ENCODE peak calls at places on chromosomes 7 and 10, in ten cellular contexts. K is T-helper 9 cell; S is stimulated activated naive CD8-positive, alpha-beta T cell treated with anti-CD3 and anti-CD28 coated beads, Interleukin-15, amount 100 ng/mL, for 72 hours; U is tibial artery; B is hippocampal formation; C is M059J; T is AG08396; Q is NCI-H1092 treated with DMSO at 0.1 percent for 48 hours; Y is sigmoid colon; F is activated CD8-positive, alpha-beta memory T cell treated with anti-CD3 and anti-CD28 coated beads for 24 hours. G is an unnamed sample.

GRCh38 chr10:131174651-131175540 is 136.6 kb downstream of the TCERG1L start:
- DNase-seq in B (no peak), S (no peak), C (no peak), K (no peak), Y (peak), T (no peak), F (peak), U (peak), Q (no peak), G (no peak)

GRCh38 chr7:149196705-149197171 is 1.4 kb downstream of the ZNF282 start:
- DNase-seq in C (peak), K (no peak), Y (peak), S (no peak), B (no peak), U (no peak), Q (no peak), F (no peak), T (peak), G (peak)

GRCh38 chr10:132277311-132277741 is 30.4 kb downstream of the STK32C start:
- DNase-seq in B (no peak), C (no peak), Y (no peak), Q (no peak), K (no peak), F (no peak), U (no peak), S (no peak), T (no peak), G (no peak)

GRCh38 chr10:44051584-44052385 is 333.1 kb downstream of the CXCL12 start:
- DNase-seq in F (no peak), U (no peak), B (no peak), C (peak), T (peak), Y (no peak), S (no peak), K (no peak), Q (no peak), G (peak)

GRCh38 chr7:10934292-10934691 is 39.4 kb upstream of the PHF14 start:
- DNase-seq in K (no peak), C (peak), S (no peak), U (no peak), F (no peak), B (no peak), Q (no peak), Y (no peak), T (peak), G (no peak)

GRCh38 chr7:128940494-128941322 is 3.0 kb downstream of the IRF5 start:
- DNase-seq in B (peak), K (peak), Q (no peak), T (no peak), Y (peak), S (no peak), U (no peak), C (no peak), F (peak), G (no peak)

GRCh38 chr10:111479966-111480365 is 403.1 kb downstream of the ADRA2A start:
- DNase-seq in B (no peak), T (no peak), F (no peak), S (no peak), Q (no peak), K (no peak), Y (no peak), U (no peak), C (no peak), G (peak)

GRCh38 chr10:76885815-76886214 is 751.8 kb downstream of the KCNMA1 start:
- DNase-seq in Y (peak), C (no peak), Q (peak), F (no peak), B (no peak), S (no peak), U (no peak), K (no peak), T (no peak), G (no peak)

GRCh38 chr10:70533189-70533558 is 54.6 kb downstream of the PALD1 start:
- DNase-seq in B (no peak), U (no peak), Y (no peak), Q (no peak), K (no peak), S (no peak), C (no peak), F (no peak), T (no peak), G (no peak)

GRCh38 chr10:100728928-100729876 is 16.2 kb upstream of the PAX2 start:
- DNase-seq in S (peak), T (no peak), F (peak), B (no peak), Q (no peak), U (no peak), Y (no peak), C (peak), K (no peak), G (peak)

GRCh38 chr7:116614509-116615285 is 57.3 kb upstream of the MET start:
- DNase-seq in Y (no peak), U (no peak), C (no peak), Q (no peak), K (no peak), S (no peak), F (no peak), B (no peak), T (no peak), G (no peak)

GRCh38 chr7:17041324-17041723 is 159.5 kb upstream of the AGR3 start:
- DNase-seq in K (no peak), U (no peak), T (peak), B (no peak), Y (no peak), Q (peak), F (no peak), S (no peak), C (peak), G (peak)

GRCh38 chr7:157949711-157950110 is 612.9 kb downstream of the DNAJB6 start:
- DNase-seq in F (no peak), U (no peak), Q (no peak), S (no peak), C (no peak), B (no peak), Y (no peak), T (no peak), K (no peak), G (peak)

GRCh38 chr7:155296788-155297516 is 726 bp upstream of the INSIG1 start:
- DNase-seq in U (peak), F (peak), T (peak), Q (peak), C (peak), S (peak), Y (peak), B (peak), K (peak), G (peak)

GRCh38 chr7:1885465-1886226 is 215.6 kb downstream of the ELFN1 start:
- DNase-seq in C (no peak), F (no peak), B (no peak), T (no peak), U (no peak), S (no peak), Y (no peak), Q (no peak), K (no peak), G (no peak)

GRCh38 chr7:142482899-142483658 is 225.2 kb upstream of the PRSS58 start:
- DNase-seq in K (peak), Q (no peak), B (peak), S (peak), Y (no peak), U (no peak), C (peak), F (no peak), T (peak), G (peak)

GRCh38 chr10:29962451-29962850 is 96.9 kb downstream of the JCAD start:
- DNase-seq in Q (no peak), U (no peak), S (no peak), C (no peak), Y (no peak), B (no peak), T (no peak), F (no peak), K (no peak), G (no peak)

GRCh38 chr7:32479574-32480200 is 10.5 kb downstream of the LSM5 start:
- DNase-seq in S (no peak), U (no peak), Y (no peak), C (peak), K (no peak), B (no peak), T (peak), Q (peak), F (no peak), G (peak)

GRCh38 chr10:74039561-74040145 is 41.7 kb downstream of the VCL start:
- DNase-seq in C (no peak), F (no peak), T (no peak), Q (no peak), K (no peak), S (no peak), B (no peak), U (peak), Y (peak), G (no peak)

GRCh38 chr7:112018305-112019030 is 187.7 kb downstream of the DOCK4 start:
- DNase-seq in C (no peak), S (no peak), B (no peak), Q (no peak), Y (no peak), K (no peak), F (no peak), U (no peak), T (no peak), G (no peak)

GRCh38 chr10:72012801-72013200 is 48.6 kb downstream of the CHST3 start:
- DNase-seq in U (no peak), Y (no peak), S (no peak), T (no peak), K (no peak), B (no peak), C (no peak), F (no peak), Q (no peak), G (no peak)

GRCh38 chr10:132030898-132031463 is 34.8 kb upstream of the JAKMIP3 start:
- DNase-seq in B (no peak), U (no peak), C (no peak), Y (no peak), Q (peak), F (no peak), K (no peak), T (no peak), S (no peak), G (no peak)

GRCh38 chr7:26061340-26062239 is 90.4 kb upstream of the NFE2L3 start:
- DNase-seq in K (peak), B (peak), S (peak), F (peak), C (peak), T (peak), Y (no peak), U (no peak), Q (peak), G (peak)

GRCh38 chr7:48634116-48634632 is 290.2 kb upstream of the CDC14C start:
- DNase-seq in B (no peak), U (no peak), Y (no peak), F (no peak), Q (no peak), T (no peak), S (no peak), C (no peak), K (no peak), G (no peak)

GRCh38 chr7:82677493-82677892 is 233.9 kb upstream of the CACNA2D1 start:
- DNase-seq in K (peak), C (peak), S (peak), F (peak), Y (no peak), Q (no peak), U (no peak), T (peak), B (no peak), G (peak)

GRCh38 chr7:142771353-142771723 is 568 bp downstream of the PRSS2 start:
- DNase-seq in C (no peak), B (no peak), F (no peak), K (no peak), S (no peak), U (no peak), Q (no peak), T (no peak), Y (no peak), G (no peak)

GRCh38 chr7:92767427-92767826 is 68.9 kb downstream of the CDK6 start:
- DNase-seq in S (no peak), Q (peak), B (no peak), F (no peak), K (no peak), Y (no peak), T (peak), C (peak), U (no peak), G (peak)

GRCh38 chr7:12749746-12750145 is 62.3 kb downstream of the ARL4A start:
- DNase-seq in K (no peak), B (no peak), F (no peak), Q (no peak), C (no peak), U (no peak), Y (no peak), S (no peak), T (no peak), G (no peak)

GRCh38 chr10:48802611-48803046 is 118.0 kb downstream of the WDFY4 start:
- DNase-seq in U (no peak), S (peak), K (no peak), T (no peak), Y (no peak), F (no peak), C (peak), Q (no peak), B (no peak), G (no peak)

GRCh38 chr10:122221958-122222357 is 49.1 kb upstream of the BTBD16 start:
- DNase-seq in U (no peak), T (no peak), K (no peak), F (no peak), C (peak), Q (no peak), Y (no peak), S (no peak), B (no peak), G (no peak)

GRCh38 chr10:22339761-22340361 is 5.4 kb upstream of the SPAG6 start:
- DNase-seq in S (no peak), Y (no peak), T (no peak), K (no peak), Q (no peak), U (no peak), B (no peak), F (no peak), C (peak), G (no peak)

GRCh38 chr7:132243463-132243862 is 332.8 kb downstream of the PLXNA4 start:
- DNase-seq in Q (no peak), Y (no peak), S (no peak), U (no peak), F (no peak), C (peak), T (no peak), K (no peak), B (no peak), G (peak)

GRCh38 chr10:64159910-64160872 is 639.0 kb downstream of the REEP3 start:
- DNase-seq in U (no peak), C (no peak), S (no peak), T (no peak), B (no peak), F (no peak), Y (no peak), Q (no peak), K (no peak), G (no peak)

GRCh38 chr7:70092314-70093303 is 494.3 kb downstream of the AUTS2 start:
- DNase-seq in Q (peak), K (no peak), B (peak), C (peak), T (peak), U (no peak), F (no peak), Y (no peak), S (no peak), G (peak)

GRCh38 chr10:7789390-7789789 is 1.4 kb downstream of the ATP5F1C start:
- DNase-seq in U (no peak), K (no peak), F (no peak), B (no peak), C (no peak), S (no peak), T (peak), Y (no peak), Q (peak), G (peak)

GRCh38 chr10:70445718-70446485 is 4.4 kb upstream of the NODAL start:
- DNase-seq in F (no peak), U (no peak), B (no peak), S (no peak), K (no peak), Q (no peak), C (no peak), Y (peak), T (peak), G (no peak)

GRCh38 chr10:92697663-92698511 is 8.1 kb downstream of the HHEX start:
- DNase-seq in C (peak), F (no peak), U (no peak), Q (no peak), S (no peak), K (no peak), Y (no peak), T (no peak), B (no peak), G (no peak)

GRCh38 chr7:105849122-105849855 is 27.1 kb downstream of the ATXN7L1 start:
- DNase-seq in T (no peak), Q (no peak), Y (no peak), B (no peak), K (peak), C (peak), S (peak), U (no peak), F (peak), G (peak)

GRCh38 chr10:70462349-70462984 is 16.1 kb upstream of the PALD1 start:
- DNase-seq in U (peak), Y (peak), Q (peak), F (no peak), K (no peak), S (no peak), C (peak), B (peak), T (no peak), G (peak)

G was measured in HT1080.